ENCODE peak calls at places on chromosome 4, in four cellular contexts. U is suprapubic skin, V is nucleus accumbens, L is AG08395. P is an unnamed sample.

GRCh38 chr4:152011469-152011868 is 250.7 kb upstream of the GATB start:
- DNase-seq in V (no peak), U (no peak), L (no peak), P (no peak)

GRCh38 chr4:25160714-25161598 is 707 bp upstream of the SEPSECS start:
- DNase-seq in L (peak), U (no peak), V (no peak), P (no peak)

GRCh38 chr4:66766557-66766956 is 778.7 kb downstream of the CENPC start:
- DNase-seq in U (no peak), L (no peak), V (no peak), P (no peak)

GRCh38 chr4:75429208-75429607 is 85.0 kb downstream of the RCHY1 start:
- DNase-seq in V (no peak), L (no peak), U (no peak), P (no peak)

GRCh38 chr4:25865586-25865985 is 2.8 kb upstream of the SEL1L3 start:
- DNase-seq in L (no peak), V (no peak), U (no peak), P (no peak)

GRCh38 chr4:74331944-74332343 is 23.7 kb downstream of the EPGN start:
- DNase-seq in U (no peak), L (no peak), V (no peak), P (no peak)

GRCh38 chr4:108036252-108036651 is 46.6 kb downstream of the HADH start:
- DNase-seq in U (no peak), V (no peak), L (no peak), P (no peak)

GRCh38 chr4:59960143-59960542 is 1240.0 kb upstream of the ADGRL3 start:
- DNase-seq in V (no peak), U (no peak), L (no peak), P (no peak)

GRCh38 chr4:157514711-157515110 is 294.2 kb downstream of the GRIA2 start:
- DNase-seq in U (no peak), L (no peak), V (no peak), P (no peak)

GRCh38 chr4:76830612-76831474 is 67.1 kb downstream of the SOWAHB start:
- DNase-seq in L (peak), V (no peak), U (no peak), P (peak)

GRCh38 chr4:158817562-158818370 is 48.9 kb downstream of the FNIP2 start:
- DNase-seq in U (no peak), V (no peak), L (no peak), P (no peak)

GRCh38 chr4:95388911-95389310 is 159.9 kb downstream of the UNC5C start:
- DNase-seq in V (no peak), L (no peak), U (no peak), P (no peak)

GRCh38 chr4:7842384-7843279 is 97.0 kb downstream of the AFAP1 start:
- DNase-seq in U (no peak), V (no peak), L (peak), P (peak)

GRCh38 chr4:27357283-27357682 is 496.6 kb downstream of the STIM2 start:
- DNase-seq in V (no peak), L (peak), U (no peak), P (no peak)

GRCh38 chr4:94407846-94408245 is 43.9 kb upstream of the PDLIM5 start:
- DNase-seq in U (no peak), V (no peak), L (no peak), P (no peak)

GRCh38 chr4:128670434-128670999 is 139.0 kb upstream of the JADE1 start:
- DNase-seq in L (no peak), U (no peak), V (no peak), P (no peak)

GRCh38 chr4:21879187-21879586 is 69.4 kb downstream of the KCNIP4 start:
- DNase-seq in U (no peak), L (peak), V (no peak), P (peak)

GRCh38 chr4:8315343-8316250 is 46.0 kb downstream of the HTRA3 start:
- DNase-seq in V (no peak), L (peak), U (peak), P (peak)

GRCh38 chr4:10584042-10584441 is 100.5 kb downstream of the CLNK start:
- DNase-seq in L (peak), U (no peak), V (no peak), P (peak)

GRCh38 chr4:2395584-2395983 is 22.9 kb downstream of the ZFYVE28 start:
- DNase-seq in U (no peak), L (no peak), V (no peak), P (peak)

GRCh38 chr4:22246816-22247215 is 269.1 kb downstream of the ADGRA3 start:
- DNase-seq in L (no peak), V (no peak), U (no peak), P (no peak)

GRCh38 chr4:26252349-26252748 is 68.5 kb upstream of the RBPJ start:
- DNase-seq in L (no peak), V (no peak), U (no peak), P (no peak)

GRCh38 chr4:166198921-166199320 is 325.9 kb downstream of the TLL1 start:
- DNase-seq in U (no peak), V (no peak), L (no peak), P (no peak)

GRCh38 chr4:81030617-81031388 is at the start of gene BMP3:
- DNase-seq in U (no peak), L (no peak), V (no peak), P (peak)

GRCh38 chr4:150037251-150037856 is 40.9 kb upstream of the DCLK2 start:
- DNase-seq in V (no peak), L (no peak), U (no peak), P (no peak)

GRCh38 chr4:36303430-36304137 is 22.2 kb downstream of the DTHD1 start:
- DNase-seq in U (no peak), V (no peak), L (no peak), P (no peak)

GRCh38 chr4:60366661-60367060 is 833.5 kb upstream of the ADGRL3 start:
- DNase-seq in U (no peak), L (no peak), V (no peak), P (no peak)

GRCh38 chr4:5957091-5957490 is 61.1 kb downstream of the C4orf50 start:
- DNase-seq in V (no peak), U (no peak), L (no peak), P (no peak)

GRCh38 chr4:54660145-54660535 is 2.4 kb downstream of the KIT start:
- DNase-seq in U (no peak), L (no peak), V (no peak), P (no peak)

GRCh38 chr4:6701371-6701770 is 7.7 kb downstream of the S100P start:
- DNase-seq in L (no peak), V (no peak), U (no peak), P (peak)

GRCh38 chr4:124483043-124483906 is 229.3 kb downstream of the ANKRD50 start:
- DNase-seq in V (no peak), U (no peak), L (peak), P (no peak)

GRCh38 chr4:8666581-8666980 is 74.0 kb downstream of the CPZ start:
- DNase-seq in V (no peak), U (no peak), L (no peak), P (peak)

GRCh38 chr4:151460434-151460833 is 51.5 kb downstream of the FHIP1A start:
- DNase-seq in U (no peak), V (no peak), L (no peak), P (no peak)

GRCh38 chr4:127783971-127784519 is 1.9 kb downstream of the HSPA4L start:
- DNase-seq in L (no peak), U (no peak), V (no peak), P (peak)

GRCh38 chr4:31983677-31984076 is 1263.5 kb downstream of the PCDH7 start:
- DNase-seq in V (no peak), U (no peak), L (no peak), P (no peak)

GRCh38 chr4:160276785-160277325 is 1174.0 kb downstream of the RAPGEF2 start:
- DNase-seq in V (no peak), U (no peak), L (no peak), P (no peak)

GRCh38 chr4:74665346-74665745 is 129.0 kb downstream of the BTC start:
- DNase-seq in U (no peak), L (no peak), V (no peak), P (no peak)

P was measured in osteoblast.